ENCODE peak calls at places on chromosomes 13 and 19, in seven cellular contexts. G is EH; D is naive thymus-derived CD8-positive, alpha-beta T cell; J is NCI-H2171 treated with DMSO at 0.1 percent for 48 hours; P is glutamatergic neuron; O is stimulated activated CD4-positive, alpha-beta T cell treated with anti-CD3 and anti-CD28 coated beads, Interleukin-12 subunit alpha, Interleukin-12 subunit beta, amount 100 ng/mL, for 24 hours; A is fibroblast of lung. Z is an unnamed sample.

GRCh38 chr19:36254848-36255247 is 39.9 kb downstream of the ZNF146 start:
- DNase-seq in O (no peak), J (no peak), A (no peak), D (no peak), P (no peak), G (no peak), Z (no peak)

GRCh38 chr19:4288091-4288777 is 9.2 kb downstream of the SHD start:
- DNase-seq in G (no peak), P (no peak), J (no peak), D (no peak), O (no peak), A (no peak), Z (no peak)

GRCh38 chr13:23469901-23470525 is 36.5 kb upstream of the SACS start:
- DNase-seq in A (peak; percentile 73), D (no peak), G (peak; percentile 97), P (no peak), J (no peak), O (no peak), Z (no peak)

GRCh38 chr19:4980087-4980486 is 11.2 kb downstream of the KDM4B start:
- DNase-seq in A (peak; percentile 68), D (no peak), G (peak; percentile 60), J (no peak), O (no peak), P (no peak), Z (no peak)

GRCh38 chr13:99960663-99961440 is 10.7 kb downstream of the ZIC5 start:
- DNase-seq in G (no peak), O (no peak), P (no peak), J (no peak), A (no peak), D (no peak), Z (no peak)

GRCh38 chr13:20796791-20797513 is 23.2 kb upstream of the EEF1AKMT1 start:
- DNase-seq in P (no peak), A (peak; percentile 37), O (no peak), J (no peak), G (peak; percentile 82), D (no peak), Z (no peak)

GRCh38 chr19:46919324-46919723 is 58.5 kb downstream of the ARHGAP35 start:
- DNase-seq in O (peak; percentile 15), D (no peak), A (peak; percentile 50), P (no peak), J (no peak), G (peak; percentile 71), Z (no peak)

GRCh38 chr19:3983936-3984583 is 1.2 kb downstream of the EEF2 start:
- DNase-seq in A (peak; percentile 36), O (no peak), D (no peak), G (peak; percentile 60), J (no peak), P (no peak), Z (peak; percentile 44)

GRCh38 chr19:7720351-7720750 is 11.6 kb downstream of the CLEC4G start:
- DNase-seq in J (no peak), G (no peak), A (no peak), P (no peak), O (no peak), D (no peak), Z (no peak)

GRCh38 chr13:42574011-42574410 is at the start of gene TNFSF11:
- DNase-seq in J (no peak), G (no peak), A (no peak), D (no peak), O (peak; percentile 4), P (peak; percentile 31), Z (no peak)

Z was measured in A549.